ENCODE peak calls at places on chromosomes 6 and 20, in nine cellular contexts. One of them, this sample, is unnamed.

GRCh38 chr20:8932192-8933150 is 136.4 kb upstream of the PLCB4 start:
- DNase-seq in fibroblast of villous mesenchyme: no peak
- DNase-seq in stimulated activated CD8-positive, alpha-beta memory T cell treated with anti-CD3 and anti-CD28 coated beads, Interleukin-15, amount 100 ng/mL, for 24 hours: no peak
- DNase-seq in tibial nerve: no peak
- DNase-seq in activated CD4-positive, alpha-beta T cell treated with anti-CD3 and anti-CD28 coated beads, Interleukin-2, amount 50 U/mL, for 1 hour: no peak
- DNase-seq in mesothelial cell of epicardium: no peak
- DNase-seq in MM.1S: no peak
- DNase-seq in SIG-M5: no peak
- DNase-seq in posterior vena cava: no peak
- DNase-seq in this sample: no peak

GRCh38 chr20:21104466-21104761 is 1.7 kb downstream of the LINC00237 start:
- DNase-seq in posterior vena cava: no peak
- DNase-seq in fibroblast of villous mesenchyme: no peak
- DNase-seq in SIG-M5: no peak
- DNase-seq in MM.1S: no peak
- DNase-seq in stimulated activated CD8-positive, alpha-beta memory T cell treated with anti-CD3 and anti-CD28 coated beads, Interleukin-15, amount 100 ng/mL, for 24 hours: no peak
- DNase-seq in activated CD4-positive, alpha-beta T cell treated with anti-CD3 and anti-CD28 coated beads, Interleukin-2, amount 50 U/mL, for 1 hour: no peak
- DNase-seq in mesothelial cell of epicardium: no peak
- DNase-seq in tibial nerve: no peak
- DNase-seq in this sample: no peak

GRCh38 chr6:30441171-30441570 is 48.1 kb upstream of the HLA-E start:
- DNase-seq in posterior vena cava: no peak
- DNase-seq in activated CD4-positive, alpha-beta T cell treated with anti-CD3 and anti-CD28 coated beads, Interleukin-2, amount 50 U/mL, for 1 hour: no peak
- DNase-seq in MM.1S: no peak
- DNase-seq in fibroblast of villous mesenchyme: no peak
- DNase-seq in mesothelial cell of epicardium: no peak
- DNase-seq in tibial nerve: no peak
- DNase-seq in SIG-M5: no peak
- DNase-seq in stimulated activated CD8-positive, alpha-beta memory T cell treated with anti-CD3 and anti-CD28 coated beads, Interleukin-15, amount 100 ng/mL, for 24 hours: no peak
- DNase-seq in this sample: no peak

GRCh38 chr6:44606506-44606905 is 219.0 kb downstream of the CDC5L start:
- DNase-seq in SIG-M5: no peak
- DNase-seq in fibroblast of villous mesenchyme: no peak
- DNase-seq in posterior vena cava: no peak
- DNase-seq in MM.1S: no peak
- DNase-seq in tibial nerve: no peak
- DNase-seq in mesothelial cell of epicardium: no peak
- DNase-seq in activated CD4-positive, alpha-beta T cell treated with anti-CD3 and anti-CD28 coated beads, Interleukin-2, amount 50 U/mL, for 1 hour: no peak
- DNase-seq in stimulated activated CD8-positive, alpha-beta memory T cell treated with anti-CD3 and anti-CD28 coated beads, Interleukin-15, amount 100 ng/mL, for 24 hours: no peak
- DNase-seq in this sample: no peak

GRCh38 chr20:19890358-19891117 is 126.6 kb upstream of the NAA20 start:
- DNase-seq in mesothelial cell of epicardium: no peak
- DNase-seq in fibroblast of villous mesenchyme: peak
- DNase-seq in SIG-M5: no peak
- DNase-seq in activated CD4-positive, alpha-beta T cell treated with anti-CD3 and anti-CD28 coated beads, Interleukin-2, amount 50 U/mL, for 1 hour: no peak
- DNase-seq in stimulated activated CD8-positive, alpha-beta memory T cell treated with anti-CD3 and anti-CD28 coated beads, Interleukin-15, amount 100 ng/mL, for 24 hours: no peak
- DNase-seq in posterior vena cava: no peak
- DNase-seq in MM.1S: no peak
- DNase-seq in tibial nerve: no peak
- DNase-seq in this sample: no peak

GRCh38 chr6:137970368-137970767 is 103.3 kb downstream of the TNFAIP3 start:
- DNase-seq in stimulated activated CD8-positive, alpha-beta memory T cell treated with anti-CD3 and anti-CD28 coated beads, Interleukin-15, amount 100 ng/mL, for 24 hours: no peak
- DNase-seq in tibial nerve: no peak
- DNase-seq in fibroblast of villous mesenchyme: no peak
- DNase-seq in SIG-M5: no peak
- DNase-seq in MM.1S: peak
- DNase-seq in activated CD4-positive, alpha-beta T cell treated with anti-CD3 and anti-CD28 coated beads, Interleukin-2, amount 50 U/mL, for 1 hour: no peak
- DNase-seq in posterior vena cava: no peak
- DNase-seq in mesothelial cell of epicardium: no peak
- DNase-seq in this sample: no peak

GRCh38 chr6:109865968-109866367 is 112.1 kb upstream of the GPR6 start:
- DNase-seq in MM.1S: no peak
- DNase-seq in posterior vena cava: no peak
- DNase-seq in tibial nerve: no peak
- DNase-seq in SIG-M5: no peak
- DNase-seq in mesothelial cell of epicardium: no peak
- DNase-seq in fibroblast of villous mesenchyme: no peak
- DNase-seq in activated CD4-positive, alpha-beta T cell treated with anti-CD3 and anti-CD28 coated beads, Interleukin-2, amount 50 U/mL, for 1 hour: no peak
- DNase-seq in stimulated activated CD8-positive, alpha-beta memory T cell treated with anti-CD3 and anti-CD28 coated beads, Interleukin-15, amount 100 ng/mL, for 24 hours: no peak
- DNase-seq in this sample: no peak

GRCh38 chr6:112251170-112251945 is 3.0 kb downstream of the LAMA4 start:
- DNase-seq in activated CD4-positive, alpha-beta T cell treated with anti-CD3 and anti-CD28 coated beads, Interleukin-2, amount 50 U/mL, for 1 hour: no peak
- DNase-seq in posterior vena cava: no peak
- DNase-seq in fibroblast of villous mesenchyme: peak
- DNase-seq in mesothelial cell of epicardium: no peak
- DNase-seq in tibial nerve: no peak
- DNase-seq in stimulated activated CD8-positive, alpha-beta memory T cell treated with anti-CD3 and anti-CD28 coated beads, Interleukin-15, amount 100 ng/mL, for 24 hours: no peak
- DNase-seq in MM.1S: no peak
- DNase-seq in SIG-M5: no peak
- DNase-seq in this sample: no peak

GRCh38 chr6:1787894-1788293 is 178.2 kb downstream of the FOXC1 start:
- DNase-seq in stimulated activated CD8-positive, alpha-beta memory T cell treated with anti-CD3 and anti-CD28 coated beads, Interleukin-15, amount 100 ng/mL, for 24 hours: no peak
- DNase-seq in SIG-M5: no peak
- DNase-seq in posterior vena cava: no peak
- DNase-seq in fibroblast of villous mesenchyme: no peak
- DNase-seq in tibial nerve: no peak
- DNase-seq in mesothelial cell of epicardium: no peak
- DNase-seq in MM.1S: no peak
- DNase-seq in activated CD4-positive, alpha-beta T cell treated with anti-CD3 and anti-CD28 coated beads, Interleukin-2, amount 50 U/mL, for 1 hour: no peak
- DNase-seq in this sample: no peak

GRCh38 chr20:34334654-34335407 is 28.2 kb upstream of the ITCH start:
- DNase-seq in stimulated activated CD8-positive, alpha-beta memory T cell treated with anti-CD3 and anti-CD28 coated beads, Interleukin-15, amount 100 ng/mL, for 24 hours: no peak
- DNase-seq in MM.1S: no peak
- DNase-seq in activated CD4-positive, alpha-beta T cell treated with anti-CD3 and anti-CD28 coated beads, Interleukin-2, amount 50 U/mL, for 1 hour: no peak
- DNase-seq in tibial nerve: peak
- DNase-seq in mesothelial cell of epicardium: no peak
- DNase-seq in SIG-M5: no peak
- DNase-seq in posterior vena cava: no peak
- DNase-seq in fibroblast of villous mesenchyme: no peak
- DNase-seq in this sample: peak

GRCh38 chr6:27890351-27891299 is 21.6 kb downstream of the OR2B2 start:
- DNase-seq in MM.1S: peak
- DNase-seq in mesothelial cell of epicardium: no peak
- DNase-seq in activated CD4-positive, alpha-beta T cell treated with anti-CD3 and anti-CD28 coated beads, Interleukin-2, amount 50 U/mL, for 1 hour: peak
- DNase-seq in posterior vena cava: no peak
- DNase-seq in SIG-M5: peak
- DNase-seq in stimulated activated CD8-positive, alpha-beta memory T cell treated with anti-CD3 and anti-CD28 coated beads, Interleukin-15, amount 100 ng/mL, for 24 hours: peak
- DNase-seq in tibial nerve: no peak
- DNase-seq in fibroblast of villous mesenchyme: peak
- DNase-seq in this sample: peak

GRCh38 chr20:46317685-46318177 is 9.4 kb upstream of the CDH22 start:
- DNase-seq in MM.1S: no peak
- DNase-seq in stimulated activated CD8-positive, alpha-beta memory T cell treated with anti-CD3 and anti-CD28 coated beads, Interleukin-15, amount 100 ng/mL, for 24 hours: no peak
- DNase-seq in mesothelial cell of epicardium: no peak
- DNase-seq in activated CD4-positive, alpha-beta T cell treated with anti-CD3 and anti-CD28 coated beads, Interleukin-2, amount 50 U/mL, for 1 hour: no peak
- DNase-seq in posterior vena cava: no peak
- DNase-seq in tibial nerve: no peak
- DNase-seq in fibroblast of villous mesenchyme: no peak
- DNase-seq in SIG-M5: no peak
- DNase-seq in this sample: no peak

GRCh38 chr6:88982720-88983119 is 19.3 kb upstream of the RNGTT start:
- DNase-seq in SIG-M5: peak
- DNase-seq in mesothelial cell of epicardium: no peak
- DNase-seq in activated CD4-positive, alpha-beta T cell treated with anti-CD3 and anti-CD28 coated beads, Interleukin-2, amount 50 U/mL, for 1 hour: no peak
- DNase-seq in tibial nerve: no peak
- DNase-seq in MM.1S: peak
- DNase-seq in fibroblast of villous mesenchyme: peak
- DNase-seq in posterior vena cava: no peak
- DNase-seq in stimulated activated CD8-positive, alpha-beta memory T cell treated with anti-CD3 and anti-CD28 coated beads, Interleukin-15, amount 100 ng/mL, for 24 hours: no peak
- DNase-seq in this sample: no peak

GRCh38 chr6:123804771-123805540 is 1.3 kb downstream of the NKAIN2 start:
- DNase-seq in tibial nerve: no peak
- DNase-seq in mesothelial cell of epicardium: no peak
- DNase-seq in fibroblast of villous mesenchyme: no peak
- DNase-seq in MM.1S: no peak
- DNase-seq in stimulated activated CD8-positive, alpha-beta memory T cell treated with anti-CD3 and anti-CD28 coated beads, Interleukin-15, amount 100 ng/mL, for 24 hours: no peak
- DNase-seq in posterior vena cava: no peak
- DNase-seq in SIG-M5: no peak
- DNase-seq in activated CD4-positive, alpha-beta T cell treated with anti-CD3 and anti-CD28 coated beads, Interleukin-2, amount 50 U/mL, for 1 hour: no peak
- DNase-seq in this sample: no peak

GRCh38 chr6:48764261-48764660 is 653.3 kb upstream of the PTCHD4 start:
- DNase-seq in fibroblast of villous mesenchyme: peak
- DNase-seq in SIG-M5: no peak
- DNase-seq in posterior vena cava: no peak
- DNase-seq in mesothelial cell of epicardium: no peak
- DNase-seq in MM.1S: no peak
- DNase-seq in activated CD4-positive, alpha-beta T cell treated with anti-CD3 and anti-CD28 coated beads, Interleukin-2, amount 50 U/mL, for 1 hour: no peak
- DNase-seq in stimulated activated CD8-positive, alpha-beta memory T cell treated with anti-CD3 and anti-CD28 coated beads, Interleukin-15, amount 100 ng/mL, for 24 hours: no peak
- DNase-seq in tibial nerve: no peak
- DNase-seq in this sample: no peak

GRCh38 chr6:20660534-20660933 is 126.3 kb downstream of the CDKAL1 start:
- DNase-seq in tibial nerve: no peak
- DNase-seq in fibroblast of villous mesenchyme: no peak
- DNase-seq in MM.1S: no peak
- DNase-seq in mesothelial cell of epicardium: no peak
- DNase-seq in activated CD4-positive, alpha-beta T cell treated with anti-CD3 and anti-CD28 coated beads, Interleukin-2, amount 50 U/mL, for 1 hour: no peak
- DNase-seq in posterior vena cava: no peak
- DNase-seq in stimulated activated CD8-positive, alpha-beta memory T cell treated with anti-CD3 and anti-CD28 coated beads, Interleukin-15, amount 100 ng/mL, for 24 hours: no peak
- DNase-seq in SIG-M5: no peak
- DNase-seq in this sample: no peak

GRCh38 chr6:34836008-34836407 is 44.1 kb downstream of the BLTP3A start:
- DNase-seq in MM.1S: no peak
- DNase-seq in SIG-M5: no peak
- DNase-seq in tibial nerve: no peak
- DNase-seq in mesothelial cell of epicardium: no peak
- DNase-seq in fibroblast of villous mesenchyme: no peak
- DNase-seq in stimulated activated CD8-positive, alpha-beta memory T cell treated with anti-CD3 and anti-CD28 coated beads, Interleukin-15, amount 100 ng/mL, for 24 hours: no peak
- DNase-seq in activated CD4-positive, alpha-beta T cell treated with anti-CD3 and anti-CD28 coated beads, Interleukin-2, amount 50 U/mL, for 1 hour: no peak
- DNase-seq in posterior vena cava: no peak
- DNase-seq in this sample: no peak

GRCh38 chr6:147067184-147067583 is 137.0 kb upstream of the STXBP5 start:
- DNase-seq in stimulated activated CD8-positive, alpha-beta memory T cell treated with anti-CD3 and anti-CD28 coated beads, Interleukin-15, amount 100 ng/mL, for 24 hours: no peak
- DNase-seq in SIG-M5: no peak
- DNase-seq in activated CD4-positive, alpha-beta T cell treated with anti-CD3 and anti-CD28 coated beads, Interleukin-2, amount 50 U/mL, for 1 hour: no peak
- DNase-seq in mesothelial cell of epicardium: no peak
- DNase-seq in posterior vena cava: no peak
- DNase-seq in fibroblast of villous mesenchyme: no peak
- DNase-seq in tibial nerve: no peak
- DNase-seq in MM.1S: no peak
- DNase-seq in this sample: no peak

GRCh38 chr6:90403489-90404381 is 107.1 kb upstream of the BACH2 start:
- DNase-seq in stimulated activated CD8-positive, alpha-beta memory T cell treated with anti-CD3 and anti-CD28 coated beads, Interleukin-15, amount 100 ng/mL, for 24 hours: no peak
- DNase-seq in mesothelial cell of epicardium: no peak
- DNase-seq in activated CD4-positive, alpha-beta T cell treated with anti-CD3 and anti-CD28 coated beads, Interleukin-2, amount 50 U/mL, for 1 hour: no peak
- DNase-seq in posterior vena cava: no peak
- DNase-seq in SIG-M5: no peak
- DNase-seq in tibial nerve: no peak
- DNase-seq in fibroblast of villous mesenchyme: peak
- DNase-seq in MM.1S: no peak
- DNase-seq in this sample: no peak

GRCh38 chr6:63597142-63598000 is 25.1 kb downstream of the LOC128125822 start:
- DNase-seq in posterior vena cava: no peak
- DNase-seq in mesothelial cell of epicardium: no peak
- DNase-seq in fibroblast of villous mesenchyme: no peak
- DNase-seq in stimulated activated CD8-positive, alpha-beta memory T cell treated with anti-CD3 and anti-CD28 coated beads, Interleukin-15, amount 100 ng/mL, for 24 hours: no peak
- DNase-seq in MM.1S: no peak
- DNase-seq in activated CD4-positive, alpha-beta T cell treated with anti-CD3 and anti-CD28 coated beads, Interleukin-2, amount 50 U/mL, for 1 hour: no peak
- DNase-seq in tibial nerve: no peak
- DNase-seq in SIG-M5: no peak
- DNase-seq in this sample: no peak

GRCh38 chr6:143701343-143702234 is 23.8 kb downstream of the PHACTR2 start:
- DNase-seq in tibial nerve: no peak
- DNase-seq in fibroblast of villous mesenchyme: peak
- DNase-seq in stimulated activated CD8-positive, alpha-beta memory T cell treated with anti-CD3 and anti-CD28 coated beads, Interleukin-15, amount 100 ng/mL, for 24 hours: no peak
- DNase-seq in SIG-M5: no peak
- DNase-seq in MM.1S: no peak
- DNase-seq in posterior vena cava: no peak
- DNase-seq in activated CD4-positive, alpha-beta T cell treated with anti-CD3 and anti-CD28 coated beads, Interleukin-2, amount 50 U/mL, for 1 hour: no peak
- DNase-seq in mesothelial cell of epicardium: no peak
- DNase-seq in this sample: no peak

GRCh38 chr6:149856256-149856994 is 7.7 kb downstream of the LRP11 start:
- DNase-seq in stimulated activated CD8-positive, alpha-beta memory T cell treated with anti-CD3 and anti-CD28 coated beads, Interleukin-15, amount 100 ng/mL, for 24 hours: no peak
- DNase-seq in fibroblast of villous mesenchyme: no peak
- DNase-seq in mesothelial cell of epicardium: no peak
- DNase-seq in activated CD4-positive, alpha-beta T cell treated with anti-CD3 and anti-CD28 coated beads, Interleukin-2, amount 50 U/mL, for 1 hour: no peak
- DNase-seq in tibial nerve: no peak
- DNase-seq in MM.1S: no peak
- DNase-seq in SIG-M5: no peak
- DNase-seq in posterior vena cava: no peak
- DNase-seq in this sample: no peak

GRCh38 chr6:167988945-167989841 is 8.3 kb upstream of the KIF25 start:
- DNase-seq in stimulated activated CD8-positive, alpha-beta memory T cell treated with anti-CD3 and anti-CD28 coated beads, Interleukin-15, amount 100 ng/mL, for 24 hours: no peak
- DNase-seq in tibial nerve: no peak
- DNase-seq in fibroblast of villous mesenchyme: no peak
- DNase-seq in MM.1S: no peak
- DNase-seq in activated CD4-positive, alpha-beta T cell treated with anti-CD3 and anti-CD28 coated beads, Interleukin-2, amount 50 U/mL, for 1 hour: no peak
- DNase-seq in SIG-M5: no peak
- DNase-seq in mesothelial cell of epicardium: no peak
- DNase-seq in posterior vena cava: peak
- DNase-seq in this sample: no peak

GRCh38 chr6:32132110-32132509 is 2.0 kb upstream of the FKBPL start:
- DNase-seq in mesothelial cell of epicardium: no peak
- DNase-seq in activated CD4-positive, alpha-beta T cell treated with anti-CD3 and anti-CD28 coated beads, Interleukin-2, amount 50 U/mL, for 1 hour: no peak
- DNase-seq in SIG-M5: no peak
- DNase-seq in posterior vena cava: no peak
- DNase-seq in fibroblast of villous mesenchyme: no peak
- DNase-seq in MM.1S: no peak
- DNase-seq in stimulated activated CD8-positive, alpha-beta memory T cell treated with anti-CD3 and anti-CD28 coated beads, Interleukin-15, amount 100 ng/mL, for 24 hours: no peak
- DNase-seq in tibial nerve: no peak
- DNase-seq in this sample: no peak

GRCh38 chr20:53990768-53991472 is 79.5 kb downstream of the BCAS1 start:
- DNase-seq in SIG-M5: no peak
- DNase-seq in posterior vena cava: no peak
- DNase-seq in mesothelial cell of epicardium: no peak
- DNase-seq in MM.1S: no peak
- DNase-seq in stimulated activated CD8-positive, alpha-beta memory T cell treated with anti-CD3 and anti-CD28 coated beads, Interleukin-15, amount 100 ng/mL, for 24 hours: no peak
- DNase-seq in fibroblast of villous mesenchyme: no peak
- DNase-seq in activated CD4-positive, alpha-beta T cell treated with anti-CD3 and anti-CD28 coated beads, Interleukin-2, amount 50 U/mL, for 1 hour: no peak
- DNase-seq in tibial nerve: no peak
- DNase-seq in this sample: no peak

GRCh38 chr20:46583411-46584214 is 33.2 kb upstream of the OCSTAMP start:
- DNase-seq in MM.1S: no peak
- DNase-seq in activated CD4-positive, alpha-beta T cell treated with anti-CD3 and anti-CD28 coated beads, Interleukin-2, amount 50 U/mL, for 1 hour: no peak
- DNase-seq in posterior vena cava: no peak
- DNase-seq in mesothelial cell of epicardium: no peak
- DNase-seq in fibroblast of villous mesenchyme: no peak
- DNase-seq in stimulated activated CD8-positive, alpha-beta memory T cell treated with anti-CD3 and anti-CD28 coated beads, Interleukin-15, amount 100 ng/mL, for 24 hours: no peak
- DNase-seq in SIG-M5: no peak
- DNase-seq in tibial nerve: no peak
- DNase-seq in this sample: peak

GRCh38 chr6:6006428-6007310 is at the start of gene NRN1:
- DNase-seq in fibroblast of villous mesenchyme: no peak
- DNase-seq in tibial nerve: no peak
- DNase-seq in mesothelial cell of epicardium: no peak
- DNase-seq in activated CD4-positive, alpha-beta T cell treated with anti-CD3 and anti-CD28 coated beads, Interleukin-2, amount 50 U/mL, for 1 hour: no peak
- DNase-seq in MM.1S: peak
- DNase-seq in posterior vena cava: no peak
- DNase-seq in stimulated activated CD8-positive, alpha-beta memory T cell treated with anti-CD3 and anti-CD28 coated beads, Interleukin-15, amount 100 ng/mL, for 24 hours: no peak
- DNase-seq in SIG-M5: no peak
- DNase-seq in this sample: no peak

GRCh38 chr6:136031982-136032381 is 180.5 kb downstream of the PDE7B start:
- DNase-seq in tibial nerve: no peak
- DNase-seq in stimulated activated CD8-positive, alpha-beta memory T cell treated with anti-CD3 and anti-CD28 coated beads, Interleukin-15, amount 100 ng/mL, for 24 hours: no peak
- DNase-seq in MM.1S: no peak
- DNase-seq in fibroblast of villous mesenchyme: peak
- DNase-seq in activated CD4-positive, alpha-beta T cell treated with anti-CD3 and anti-CD28 coated beads, Interleukin-2, amount 50 U/mL, for 1 hour: no peak
- DNase-seq in SIG-M5: no peak
- DNase-seq in mesothelial cell of epicardium: no peak
- DNase-seq in posterior vena cava: no peak
- DNase-seq in this sample: no peak

GRCh38 chr6:11804706-11805105 is 26.1 kb upstream of the ADTRP start:
- DNase-seq in posterior vena cava: no peak
- DNase-seq in mesothelial cell of epicardium: no peak
- DNase-seq in activated CD4-positive, alpha-beta T cell treated with anti-CD3 and anti-CD28 coated beads, Interleukin-2, amount 50 U/mL, for 1 hour: no peak
- DNase-seq in MM.1S: no peak
- DNase-seq in fibroblast of villous mesenchyme: no peak
- DNase-seq in tibial nerve: no peak
- DNase-seq in stimulated activated CD8-positive, alpha-beta memory T cell treated with anti-CD3 and anti-CD28 coated beads, Interleukin-15, amount 100 ng/mL, for 24 hours: no peak
- DNase-seq in SIG-M5: no peak
- DNase-seq in this sample: no peak

GRCh38 chr6:151027936-151028838 is 162.7 kb downstream of the MTHFD1L start:
- DNase-seq in activated CD4-positive, alpha-beta T cell treated with anti-CD3 and anti-CD28 coated beads, Interleukin-2, amount 50 U/mL, for 1 hour: no peak
- DNase-seq in MM.1S: no peak
- DNase-seq in tibial nerve: no peak
- DNase-seq in stimulated activated CD8-positive, alpha-beta memory T cell treated with anti-CD3 and anti-CD28 coated beads, Interleukin-15, amount 100 ng/mL, for 24 hours: no peak
- DNase-seq in posterior vena cava: no peak
- DNase-seq in mesothelial cell of epicardium: no peak
- DNase-seq in fibroblast of villous mesenchyme: no peak
- DNase-seq in SIG-M5: no peak
- DNase-seq in this sample: no peak

GRCh38 chr20:45402946-45403345 is 5.1 kb upstream of the DBNDD2 start:
- DNase-seq in MM.1S: no peak
- DNase-seq in activated CD4-positive, alpha-beta T cell treated with anti-CD3 and anti-CD28 coated beads, Interleukin-2, amount 50 U/mL, for 1 hour: no peak
- DNase-seq in fibroblast of villous mesenchyme: peak
- DNase-seq in stimulated activated CD8-positive, alpha-beta memory T cell treated with anti-CD3 and anti-CD28 coated beads, Interleukin-15, amount 100 ng/mL, for 24 hours: no peak
- DNase-seq in posterior vena cava: no peak
- DNase-seq in tibial nerve: no peak
- DNase-seq in SIG-M5: no peak
- DNase-seq in mesothelial cell of epicardium: no peak
- DNase-seq in this sample: no peak

This sample was measured in RWPE2.